ENCODE peak calls at places on chromosome 15, in five cellular contexts. I is fibroblast of lung, D is cardiac fibroblast, W is pancreas, M is suprapubic skin. R is an unnamed sample.

GRCh38 chr15:80396094-80396493 is 8.1 kb upstream of the ARNT2 start:
- DNase-seq in I (no peak), D (no peak), W (no peak), M (no peak), R (no peak)

GRCh38 chr15:47727137-47727536 is 9.8 kb downstream of the SEMA6D start:
- DNase-seq in I (no peak), D (no peak), W (no peak), M (no peak), R (no peak)

GRCh38 chr15:34994925-34995324 is 6.8 kb upstream of the ZNF770 start:
- DNase-seq in I (no peak), D (no peak), W (no peak), M (no peak), R (no peak)

GRCh38 chr15:40823572-40824343 is 4.8 kb downstream of the PPP1R14D start:
- DNase-seq in I (no peak), D (no peak), W (no peak), M (no peak), R (no peak)

GRCh38 chr15:62122249-62122648 is 42.8 kb downstream of the C2CD4B start:
- DNase-seq in I (no peak), D (no peak), W (no peak), M (no peak), R (no peak)

GRCh38 chr15:67006089-67007065 is 59.0 kb upstream of the SMAD3 start:
- DNase-seq in I (no peak), D (peak), W (no peak), M (no peak), R (no peak)

GRCh38 chr15:75891895-75892294 is 11.8 kb upstream of the FBXO22 start:
- DNase-seq in I (peak), D (peak), W (no peak), M (no peak), R (no peak)

GRCh38 chr15:83158393-83158792 is 49.2 kb downstream of the HDGFL3 start:
- DNase-seq in I (peak), D (no peak), W (no peak), M (no peak), R (no peak)

GRCh38 chr15:96270581-96271172 is 59.8 kb upstream of the NR2F2 start:
- DNase-seq in I (peak), D (peak), W (no peak), M (no peak), R (peak)

GRCh38 chr15:45589296-45589695 is 2.1 kb downstream of the BLOC1S6 start:
- DNase-seq in I (peak), D (peak), W (no peak), M (no peak), R (no peak)

GRCh38 chr15:42919794-42920280 is 741 bp downstream of the TTBK2 start:
- DNase-seq in I (peak), D (peak), W (no peak), M (no peak), R (no peak)

GRCh38 chr15:94909510-94909909 is 678.1 kb downstream of the MCTP2 start:
- DNase-seq in I (no peak), D (no peak), W (no peak), M (no peak), R (no peak)

GRCh38 chr15:93980149-93980911 is 251.0 kb upstream of the MCTP2 start:
- DNase-seq in I (no peak), D (no peak), W (no peak), M (no peak), R (no peak)

GRCh38 chr15:55770808-55771207 is 27.9 kb upstream of the PRTG start:
- DNase-seq in I (no peak), D (no peak), W (no peak), M (no peak), R (peak)

GRCh38 chr15:65396283-65396964 is 18.6 kb upstream of the IGDCC3 start:
- DNase-seq in I (no peak), D (no peak), W (no peak), M (no peak), R (no peak)

GRCh38 chr15:92324036-92324963 is 69.4 kb upstream of the ST8SIA2 start:
- DNase-seq in I (no peak), D (no peak), W (no peak), M (no peak), R (no peak)

GRCh38 chr15:92619380-92620101 is 36.0 kb downstream of the FAM174B start:
- DNase-seq in I (peak), D (peak), W (no peak), M (peak), R (no peak)

GRCh38 chr15:71224024-71224423 is 108.8 kb downstream of the THSD4 start:
- DNase-seq in I (no peak), D (no peak), W (no peak), M (no peak), R (no peak)

GRCh38 chr15:74128785-74129350 is 1.5 kb upstream of the ISLR2 start:
- DNase-seq in I (peak), D (no peak), W (peak), M (no peak), R (no peak)

GRCh38 chr15:45431502-45431901 is 53.2 kb upstream of the GATM start:
- DNase-seq in I (no peak), D (no peak), W (no peak), M (no peak), R (no peak)

GRCh38 chr15:61687651-61688050 is 372.6 kb downstream of the VPS13C start:
- DNase-seq in I (no peak), D (no peak), W (no peak), M (no peak), R (no peak)

GRCh38 chr15:65937476-65937875 is 68.2 kb downstream of the RAB11A start:
- DNase-seq in I (peak), D (peak), W (no peak), M (no peak), R (peak)

DNA sequence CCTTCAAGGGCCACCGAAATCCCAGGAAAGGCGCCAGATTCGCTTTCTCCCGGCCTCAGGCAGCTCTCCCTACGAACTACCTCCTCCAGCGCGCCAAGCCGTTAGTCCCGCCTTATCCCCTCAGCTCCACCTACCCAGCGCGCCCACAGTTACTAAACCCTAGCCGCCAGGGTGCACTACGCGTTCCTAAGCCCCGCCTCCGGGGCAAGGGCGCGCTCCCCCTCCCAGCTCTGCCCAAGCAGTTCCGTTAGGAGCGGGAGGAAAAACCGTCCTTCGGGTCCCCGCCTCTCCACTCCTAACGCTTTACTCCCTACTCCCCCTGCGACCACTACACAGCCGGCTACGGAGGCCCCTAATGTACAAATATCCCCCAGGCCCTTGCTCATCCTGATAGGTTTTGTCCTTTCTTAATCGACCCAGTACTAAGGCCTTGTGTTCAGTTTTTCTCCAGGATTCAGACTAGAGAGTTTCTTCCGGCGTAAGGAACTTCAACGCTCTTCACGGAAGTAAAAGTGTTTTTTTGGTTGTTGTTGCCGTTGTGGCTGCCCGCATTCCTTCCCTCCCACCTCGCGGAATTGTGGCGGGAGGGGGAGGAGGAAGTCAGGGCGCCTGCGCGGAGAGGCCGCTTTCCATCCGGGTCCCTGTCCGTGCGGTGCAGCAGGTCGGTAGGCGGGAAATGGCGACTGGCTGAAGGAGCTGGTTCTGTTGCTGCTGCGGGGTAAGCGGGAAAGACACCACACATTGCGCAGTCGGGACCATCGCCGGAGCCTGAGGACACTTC is at the start of gene CTDSPL2:
- DNase-seq in I (peak), D (peak), W (peak), M (peak), R (peak)
- TF ChIP-seq CTCF in I (peak), D (no peak), W (no peak), M (no peak), R (peak)

GRCh38 chr15:64111679-64112050 is 15.9 kb downstream of the SNX1 start:
- DNase-seq in I (no peak), D (no peak), W (no peak), M (no peak), R (no peak)
- H3K4me3 ChIP-seq in I (no peak), D (no peak), W (no peak), M (no peak), R (no peak)

GRCh38 chr15:77118787-77119410 is 48.0 kb upstream of the TSPAN3 start:
- DNase-seq in I (peak), D (peak), W (no peak), M (no peak), R (peak)

GRCh38 chr15:77120576-77120975 is 49.7 kb upstream of the TSPAN3 start:
- DNase-seq in I (no peak), D (no peak), W (no peak), M (no peak), R (no peak)

GRCh38 chr15:77122576-77122975 is 51.7 kb upstream of the TSPAN3 start:
- DNase-seq in I (no peak), D (no peak), W (no peak), M (no peak), R (no peak)

GRCh38 chr15:77123854-77124253 is 52.9 kb upstream of the TSPAN3 start:
- DNase-seq in I (no peak), D (no peak), W (no peak), M (no peak), R (no peak)

DNA sequence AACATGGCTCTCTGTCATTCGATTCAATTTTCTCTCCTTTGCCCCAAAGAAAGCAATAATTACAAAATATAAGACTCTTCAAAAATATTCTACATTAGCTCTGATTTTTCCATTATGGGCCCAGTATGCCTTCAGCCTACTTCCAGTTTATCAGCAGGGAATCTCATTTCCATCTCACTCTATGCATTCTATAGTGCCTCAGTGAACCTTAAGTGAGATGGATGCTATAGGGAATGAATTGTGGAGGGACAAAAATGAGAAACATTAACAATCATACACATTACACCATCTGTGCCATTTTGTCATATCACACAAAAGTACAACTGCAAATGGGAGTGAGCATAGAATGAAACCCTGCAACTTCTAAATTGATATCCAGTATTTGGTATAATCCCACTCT is 50.7 kb upstream of the TSPAN3 start:
- DNase-seq in I (no peak), D (no peak), W (no peak), M (no peak), R (no peak)
- TF ChIP-seq CTCF in I (no peak), D (no peak), W (no peak), M (no peak), R (no peak)

GRCh38 chr15:63855735-63856134 is 22.0 kb upstream of the HERC1 start:
- DNase-seq in I (no peak), D (no peak), W (no peak), M (no peak), R (no peak)
- H3K4me3 ChIP-seq in I (no peak), D (no peak), W (no peak), M (no peak), R (no peak)

GRCh38 chr15:50138391-50138790 is 19.4 kb upstream of the ATP8B4 start:
- DNase-seq in I (no peak), D (peak), W (no peak), M (no peak), R (no peak)
- TF ChIP-seq CTCF in I (peak), D (peak), W (no peak), M (no peak), R (peak)

GRCh38 chr15:84859651-84860050 is 24.8 kb upstream of the SLC28A1 start:
- DNase-seq in I (no peak), D (no peak), W (no peak), M (no peak), R (no peak)
- H3K4me3 ChIP-seq in I (no peak), D (no peak), W (no peak), M (no peak), R (no peak)

GRCh38 chr15:41895491-41895890 is 1.6 kb upstream of the SPTBN5 start:
- DNase-seq in I (no peak), D (no peak), W (no peak), M (peak), R (no peak)

GRCh38 chr15:41894251-41894790 is 468 bp upstream of the SPTBN5 start:
- DNase-seq in I (no peak), D (no peak), W (no peak), M (peak), R (no peak)

GRCh38 chr15:41895957-41896356 is 2.1 kb upstream of the SPTBN5 start:
- DNase-seq in I (no peak), D (no peak), W (no peak), M (no peak), R (no peak)

GRCh38 chr15:41893422-41894250 is at the start of gene SPTBN5:
- DNase-seq in I (no peak), D (no peak), W (peak), M (peak), R (no peak)

DNA sequence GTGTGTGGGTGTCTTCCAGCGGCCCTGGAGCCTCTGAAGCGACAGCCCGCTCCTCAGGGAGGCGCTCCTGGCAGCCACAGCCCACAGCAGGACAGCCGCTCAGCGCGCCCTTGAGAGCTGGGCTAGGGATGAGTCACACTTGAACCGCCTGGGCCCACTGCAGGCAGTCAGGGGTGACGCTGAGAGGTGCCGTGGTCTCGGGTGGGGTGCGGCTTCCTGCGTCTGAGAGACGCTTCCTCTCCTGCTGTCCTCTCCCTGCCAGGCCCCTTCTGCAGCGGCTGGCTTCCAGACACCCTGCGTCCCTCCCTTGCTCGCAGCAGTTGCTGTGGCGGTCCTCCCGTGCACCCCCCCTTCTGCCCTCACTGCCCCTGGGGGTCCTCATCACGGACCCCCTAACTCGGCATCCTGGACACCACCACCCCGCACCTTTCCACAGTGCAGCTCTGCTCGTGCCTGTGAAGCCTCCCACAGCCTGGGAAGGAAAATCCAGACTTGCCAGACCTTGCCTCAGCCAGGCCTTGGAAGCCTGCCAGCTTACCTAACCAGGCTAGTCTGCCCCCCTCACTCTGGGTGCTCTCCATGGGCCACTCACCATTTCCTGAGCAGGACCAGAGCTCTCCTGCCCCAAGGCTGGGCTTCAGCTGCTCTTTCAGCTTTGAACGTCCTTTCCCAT is 1.1 kb upstream of the SPTBN5 start:
- DNase-seq in I (peak), D (peak), W (peak), M (peak), R (no peak)
- TF ChIP-seq CTCF in I (peak), D (no peak), W (no peak), M (no peak), R (no peak)

R was measured in retinal pigment epithelial cell.